ENCODE peak calls at places on chromosomes 2 and 18, in eight cellular contexts. I is GM12865; N is Caco-2; W is CD4-positive, alpha-beta T cell; M is astrocyte; K is CD8-positive, alpha-beta T cell; Q is cardiac fibroblast; C is fibroblast of villous mesenchyme. V is an unnamed sample.

GRCh38 chr18:79695269-79695668 is 15.7 kb downstream of the CTDP1 start:
- DNase-seq in I (no peak), N (no peak), W (no peak), M (no peak), K (no peak), Q (no peak), C (no peak), V (no peak)

GRCh38 chr2:127652786-127653357 is 6.9 kb downstream of the GPR17 start:
- DNase-seq in I (no peak), N (no peak), W (no peak), M (no peak), K (no peak), Q (no peak), C (no peak), V (no peak)

GRCh38 chr18:49591271-49591670 is 29.4 kb downstream of the LIPG start:
- DNase-seq in I (no peak), N (no peak), W (no peak), M (no peak), K (no peak), Q (no peak), C (no peak), V (no peak)

GRCh38 chr18:48622911-48623431 is 84.1 kb downstream of the CTIF start:
- DNase-seq in I (peak; percentile 54), N (no peak), W (no peak), M (peak; percentile 80), K (no peak), Q (peak; percentile 18), C (no peak), V (no peak)

GRCh38 chr2:218893349-218894167 is 12.9 kb downstream of the WNT10A start:
- DNase-seq in I (no peak), N (no peak), W (no peak), M (no peak), K (no peak), Q (no peak), C (no peak), V (no peak)

GRCh38 chr2:105610444-105611327 is 134.0 kb upstream of the NCK2 start:
- DNase-seq in I (no peak), N (no peak), W (no peak), M (no peak), K (no peak), Q (peak; percentile 20), C (no peak), V (no peak)

GRCh38 chr2:240620149-240620731 is 5.0 kb upstream of the GPR35 start:
- DNase-seq in I (no peak), N (peak; percentile 16), W (no peak), M (no peak), K (no peak), Q (no peak), C (no peak), V (no peak)

GRCh38 chr2:229133155-229133772 is 137.8 kb downstream of the PID1 start:
- DNase-seq in I (peak; percentile 13), N (no peak), W (no peak), M (peak; percentile 44), K (no peak), Q (peak; percentile 72), C (peak; percentile 65), V (no peak)

GRCh38 chr2:213995400-213996105 is 415.3 kb upstream of the VWC2L start:
- DNase-seq in I (no peak), N (no peak), W (no peak), M (peak; percentile 94), K (no peak), Q (peak; percentile 79), C (peak; percentile 13), V (no peak)

GRCh38 chr2:160324161-160324768 is 124.2 kb upstream of the ITGB6 start:
- DNase-seq in I (peak; percentile 50), N (peak; percentile 47), W (peak; percentile 16), M (no peak), K (peak; percentile 39), Q (peak; percentile 78), C (peak; percentile 69), V (peak; percentile 55)

GRCh38 chr18:22466608-22467390 is 49.1 kb upstream of the CTAGE1 start:
- DNase-seq in I (no peak), N (peak; percentile 91), W (no peak), M (peak; percentile 89), K (no peak), Q (peak; percentile 73), C (peak; percentile 80), V (no peak)

GRCh38 chr2:46306320-46306719 is 9.1 kb downstream of the EPAS1 start:
- DNase-seq in I (no peak), N (no peak), W (no peak), M (peak; percentile 46), K (no peak), Q (peak; percentile 59), C (peak; percentile 95), V (no peak)

GRCh38 chr18:79413426-79413825 is 17.7 kb downstream of the NFATC1 start:
- DNase-seq in I (no peak), N (no peak), W (no peak), M (no peak), K (no peak), Q (no peak), C (no peak), V (no peak)

GRCh38 chr2:53568463-53568862 is 199.1 kb upstream of the CHAC2 start:
- DNase-seq in I (peak; percentile 8), N (no peak), W (no peak), M (peak; percentile 6), K (no peak), Q (no peak), C (peak; percentile 14), V (no peak)

GRCh38 chr2:168801961-168802824 is at the start of gene NOSTRIN:
- DNase-seq in I (no peak), N (peak; percentile 95), W (no peak), M (peak; percentile 80), K (no peak), Q (peak; percentile 81), C (peak; percentile 57), V (no peak)

GRCh38 chr2:144835634-144836351 is 315.9 kb upstream of the ZEB2 start:
- DNase-seq in I (no peak), N (no peak), W (no peak), M (peak; percentile 46), K (no peak), Q (peak; percentile 23), C (peak; percentile 39), V (no peak)

GRCh38 chr2:20421988-20422678 is 24.7 kb upstream of the RHOB start:
- DNase-seq in I (no peak), N (no peak), W (no peak), M (peak; percentile 79), K (no peak), Q (peak; percentile 96), C (peak; percentile 80), V (no peak)

GRCh38 chr2:20421336-20421987 is 25.4 kb upstream of the RHOB start:
- DNase-seq in I (no peak), N (no peak), W (no peak), M (no peak), K (no peak), Q (peak; percentile 41), C (no peak), V (no peak)

GRCh38 chr2:20423376-20423775 is 23.5 kb upstream of the RHOB start:
- DNase-seq in I (no peak), N (no peak), W (no peak), M (no peak), K (no peak), Q (no peak), C (no peak), V (no peak)

GRCh38 chr2:20423847-20424246 is 23.0 kb upstream of the RHOB start:
- DNase-seq in I (no peak), N (no peak), W (no peak), M (no peak), K (no peak), Q (no peak), C (no peak), V (no peak)

GRCh38 chr2:20422679-20423271 is 24.1 kb upstream of the RHOB start:
- DNase-seq in I (peak; percentile 54), N (no peak), W (no peak), M (no peak), K (no peak), Q (peak; percentile 59), C (peak; percentile 67), V (no peak)
- TF ChIP-seq CTCF in I (peak; percentile 32), N (no peak), W (no peak), M (no peak), K (no peak), Q (no peak), C (peak; percentile 31), V (no peak)

GRCh38 chr18:5890606-5891360 is 4.5 kb downstream of the TMEM200C start:
- DNase-seq in I (peak; percentile 65), N (no peak), W (peak; percentile 4), M (peak; percentile 8), K (no peak), Q (peak; percentile 11), C (no peak), V (no peak)
- TF ChIP-seq CTCF in I (peak; percentile 77), N (no peak), W (peak; percentile 6), M (peak; percentile 29), K (peak; percentile 46), Q (no peak), C (peak; percentile 11), V (peak; percentile 29)

GRCh38 chr2:226813148-226813701 is 13.6 kb upstream of the IRS1 start:
- DNase-seq in I (no peak), N (no peak), W (no peak), M (no peak), K (no peak), Q (no peak), C (peak; percentile 34), V (no peak)
- TF ChIP-seq CTCF in I (peak; percentile 56), N (peak; percentile 49), W (no peak), M (peak; percentile 51), K (no peak), Q (peak; percentile 70), C (peak; percentile 70), V (no peak)

GRCh38 chr2:16218651-16219050 is 278.3 kb downstream of the MYCN start:
- DNase-seq in I (peak; percentile 16), N (peak; percentile 55), W (no peak), M (no peak), K (no peak), Q (no peak), C (no peak), V (no peak)
- TF ChIP-seq CTCF in I (peak; percentile 43), N (peak; percentile 53), W (no peak), M (no peak), K (no peak), Q (no peak), C (no peak), V (no peak)

GRCh38 chr2:133266075-133266925 is 302.0 kb downstream of the NCKAP5 start:
- DNase-seq in I (no peak), N (no peak), W (no peak), M (peak; percentile 29), K (no peak), Q (no peak), C (no peak), V (no peak)
- TF ChIP-seq CTCF in I (no peak), N (no peak), W (no peak), M (no peak), K (no peak), Q (peak; percentile 14), C (no peak), V (no peak)

GRCh38 chr2:98648451-98648850 is 40.1 kb downstream of the UNC50 start:
- DNase-seq in I (peak; percentile 13), N (no peak), W (no peak), M (no peak), K (no peak), Q (no peak), C (no peak), V (no peak)
- TF ChIP-seq CTCF in I (no peak), N (no peak), W (no peak), M (no peak), K (no peak), Q (no peak), C (no peak), V (no peak)

V was measured in omental fat pad.